ENCODE peak calls at places on chromosomes 6 and 20, in nine cellular contexts. E is left lung, T is ovary, X is WERI-Rb-1, W is ascending aorta, P is fibroblast of lung, F is brain microvascular endothelial cell, I is GM06990, J is upper lobe of right lung. Q is an unnamed sample.

GRCh38 chr6:46221221-46221793 is 50.5 kb upstream of the ENPP5 start:
- DNase-seq in J (no peak), X (no peak), F (peak; percentile 11), P (peak; percentile 65), E (no peak), T (no peak), I (no peak), W (no peak), Q (no peak)

GRCh38 chr20:208937-209566 is 18.0 kb upstream of the DEFB129 start:
- DNase-seq in I (no peak), W (no peak), E (no peak), T (no peak), F (peak; percentile 65), X (no peak), J (no peak), P (peak; percentile 83), Q (no peak)

GRCh38 chr20:37376791-37377190 is 30.9 kb downstream of the SRC start:
- DNase-seq in I (no peak), F (no peak), X (no peak), P (no peak), E (peak; percentile 16), T (no peak), J (peak; percentile 6), W (peak; percentile 41), Q (no peak)

GRCh38 chr6:107717781-107718180 is 106.3 kb downstream of the SCML4 start:
- DNase-seq in F (no peak), E (no peak), X (no peak), P (no peak), T (no peak), J (no peak), W (no peak), I (no peak), Q (peak; percentile 37)

GRCh38 chr6:54299542-54300269 is 8.5 kb upstream of the TINAG start:
- DNase-seq in X (no peak), P (no peak), T (no peak), I (no peak), E (no peak), W (no peak), J (no peak), F (no peak), Q (no peak)

GRCh38 chr20:24991897-24992419 is 593 bp downstream of the APMAP start:
- DNase-seq in E (peak; percentile 41), W (peak; percentile 65), I (no peak), P (no peak), X (peak; percentile 24), J (peak; percentile 74), F (peak; percentile 4), T (no peak), Q (peak; percentile 90)

GRCh38 chr20:45010399-45010828 is 44.1 kb downstream of the STK4 start:
- DNase-seq in W (no peak), I (no peak), T (no peak), X (no peak), J (no peak), F (peak; percentile 82), E (no peak), P (peak; percentile 39), Q (no peak)

GRCh38 chr6:79076160-79076559 is 1.9 kb downstream of the PHIP start:
- DNase-seq in E (no peak), P (peak; percentile 28), J (no peak), T (no peak), X (no peak), W (no peak), I (no peak), F (no peak), Q (no peak)

GRCh38 chr6:99187429-99187828 is 162.0 kb downstream of the FAXC start:
- DNase-seq in E (no peak), X (no peak), F (no peak), T (no peak), J (no peak), I (no peak), P (no peak), W (no peak), Q (no peak)

GRCh38 chr6:118804091-118804490 is 89.9 kb upstream of the ASF1A start:
- DNase-seq in J (no peak), I (no peak), E (no peak), F (no peak), X (no peak), T (no peak), W (no peak), P (no peak), Q (no peak)

GRCh38 chr6:19759117-19759880 is 77.9 kb upstream of the ID4 start:
- DNase-seq in W (no peak), J (no peak), X (no peak), I (no peak), P (peak; percentile 66), F (peak; percentile 49), T (no peak), E (no peak), Q (no peak)

GRCh38 chr6:74578339-74578738 is 627.5 kb downstream of the COL12A1 start:
- DNase-seq in P (peak; percentile 75), J (no peak), F (peak; percentile 11), E (no peak), W (no peak), X (no peak), T (no peak), I (peak; percentile 34), Q (no peak)

GRCh38 chr20:50533464-50533863 is 23.3 kb downstream of the PTPN1 start:
- DNase-seq in F (no peak), I (no peak), W (no peak), X (no peak), E (no peak), T (no peak), J (no peak), P (no peak), Q (no peak)

GRCh38 chr6:63923139-63923739 is 287.6 kb downstream of the PHF3 start:
- DNase-seq in J (no peak), I (no peak), X (no peak), T (no peak), W (no peak), E (no peak), F (no peak), P (peak; percentile 61), Q (no peak)

GRCh38 chr6:35173068-35174042 is 32.2 kb upstream of the TCP11 start:
- DNase-seq in J (no peak), I (no peak), X (no peak), W (no peak), T (no peak), P (no peak), E (no peak), F (no peak), Q (peak; percentile 49)

GRCh38 chr6:6003334-6004146 is 3.2 kb downstream of the NRN1 start:
- DNase-seq in F (peak; percentile 22), W (no peak), J (no peak), I (no peak), T (no peak), E (no peak), P (no peak), X (peak; percentile 87), Q (peak; percentile 81)

GRCh38 chr6:107806675-107807074 is 17.4 kb downstream of the SCML4 start:
- DNase-seq in I (no peak), J (no peak), T (no peak), W (no peak), E (no peak), X (no peak), F (no peak), P (no peak), Q (peak; percentile 69)

GRCh38 chr20:44166008-44166407 is 21.0 kb downstream of the JPH2 start:
- DNase-seq in X (no peak), I (no peak), J (no peak), W (no peak), T (no peak), P (no peak), F (peak; percentile 25), E (no peak), Q (no peak)

GRCh38 chr6:47633141-47633540 is 65.2 kb upstream of the ADGRF4 start:
- DNase-seq in I (no peak), X (peak; percentile 55), J (no peak), T (no peak), F (no peak), P (no peak), W (no peak), E (no peak), Q (no peak)

GRCh38 chr6:26125015-26125690 is 37.9 kb downstream of the HFE start:
- DNase-seq in W (no peak), X (peak; percentile 46), E (no peak), T (peak; percentile 54), I (peak; percentile 39), F (peak; percentile 4), P (peak; percentile 15), J (no peak), Q (no peak)

DNA sequence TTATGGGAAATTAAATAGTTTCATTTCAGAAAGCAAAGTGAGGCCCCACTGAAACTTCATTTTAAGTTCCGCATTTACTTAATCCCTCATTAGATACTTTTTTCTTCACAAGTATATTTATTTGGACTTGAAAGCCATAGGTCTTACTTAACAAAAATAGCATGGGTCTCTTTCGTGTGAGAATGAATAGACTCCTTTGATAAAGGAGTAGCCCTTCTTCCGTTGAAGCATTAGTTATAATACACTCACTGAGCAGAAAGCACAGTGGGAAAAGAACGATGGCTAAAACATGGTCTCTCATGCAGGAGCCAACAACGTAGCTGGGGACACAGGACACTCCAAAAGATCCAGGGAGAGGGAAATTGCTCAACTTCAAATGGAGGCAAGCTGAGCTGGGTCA is 130.4 kb downstream of the SLC23A2 start:
- DNase-seq in J (no peak), E (no peak), X (no peak), W (no peak), F (no peak), T (no peak), I (no peak), P (no peak), Q (no peak)
- H3K36me3 ChIP-seq in J (peaks cover 42% of the 10 kb centered on the region), E (peaks cover 84% of the 10 kb centered on the region), X (peaks cover 50% of the 10 kb centered on the region), W (peaks cover 31% of the 10 kb centered on the region), F (peaks cover 9% of the 10 kb centered on the region), T (no peaks in the 10 kb centered on the region), I (peaks cover 6% of the 10 kb centered on the region), P (no peaks in the 10 kb centered on the region), Q (peaks cover 31% of the 10 kb centered on the region)

GRCh38 chr6:120077489-120077888 is 727.9 kb upstream of the MAN1A1 start:
- DNase-seq in J (no peak), E (no peak), F (no peak), T (no peak), P (peak; percentile 15), X (peak; percentile 17), W (no peak), I (no peak), Q (no peak)
- TF ChIP-seq CTCF in J (no peak), E (no peak), F (no peak), T (no peak), P (peak; percentile 29), X (peak; percentile 39), W (no peak), I (no peak), Q (no peak)

GRCh38 chr6:16145038-16145437 is 16.2 kb downstream of the MYLIP start:
- DNase-seq in P (no peak), I (no peak), X (no peak), E (no peak), T (no peak), J (no peak), F (no peak), W (no peak), Q (no peak)
- H3K36me3 ChIP-seq in P (peaks cover 3% of the 10 kb centered on the region), I (peaks cover 26% of the 10 kb centered on the region), X (peaks cover 94% of the 10 kb centered on the region), E (peaks cover 79% of the 10 kb centered on the region), T (no peaks in the 10 kb centered on the region), J (peaks cover 93% of the 10 kb centered on the region), F (peaks cover 23% of the 10 kb centered on the region), W (peaks cover 60% of the 10 kb centered on the region), Q (peaks cover 60% of the 10 kb centered on the region)

DNA sequence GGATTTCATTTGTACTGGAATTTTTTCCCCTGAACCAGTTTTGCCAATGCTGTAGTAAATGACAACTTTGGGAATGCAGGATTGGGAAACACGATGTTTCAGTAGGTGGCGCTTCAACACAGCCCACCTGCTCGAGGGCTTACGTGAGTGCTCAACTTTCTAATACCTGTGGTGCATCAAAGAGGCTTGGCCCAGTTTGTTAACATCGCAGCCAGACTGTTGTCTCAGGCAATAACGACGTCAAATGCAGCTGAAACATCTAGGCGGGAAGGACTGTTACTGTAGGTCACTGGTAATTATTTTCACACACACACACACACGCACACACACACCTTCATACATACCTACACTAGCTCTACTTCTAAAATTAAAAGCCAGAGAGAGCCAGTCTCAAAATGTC is 815.5 kb upstream of the SLC35B3 start:
- DNase-seq in I (no peak), X (peak; percentile 89), T (no peak), W (no peak), F (peak; percentile 35), P (peak; percentile 42), J (no peak), E (no peak), Q (no peak)
- TF ChIP-seq CTCF in I (peak; percentile 63), X (peak; percentile 97), T (no peak), W (no peak), F (peak; percentile 75), P (peak; percentile 62), J (peak; percentile 43), E (peak; percentile 24), Q (no peak)